ENCODE peak calls at places on chromosomes 4 and X, in six cellular contexts. One of them, this sample, is unnamed.
A peak's percentile ranks its signal among the peaks of the same experiment; 100 is the strongest.

GRCh38 chr4:58825278-58825677 is 1715.1 kb upstream of the IGFBP7 start:
- DNase-seq in kidney: no peak
- DNase-seq in AG04449: no peak
- DNase-seq in AG09309: no peak
- DNase-seq in coronary artery: no peak
- DNase-seq in tibial artery: no peak
- DNase-seq in this sample: no peak

GRCh38 chrX:27599928-27600327 is 9.8 kb downstream of the DCAF8L2 start:
- DNase-seq in kidney: no peak
- DNase-seq in AG04449: no peak
- DNase-seq in AG09309: no peak
- DNase-seq in coronary artery: no peak
- DNase-seq in tibial artery: no peak
- DNase-seq in this sample: no peak

GRCh38 chrX:107574711-107575110 is 53.6 kb upstream of the PRPS1 start:
- DNase-seq in kidney: no peak
- DNase-seq in AG04449: no peak
- DNase-seq in AG09309: no peak
- DNase-seq in coronary artery: no peak
- DNase-seq in tibial artery: no peak
- DNase-seq in this sample: no peak

GRCh38 chrX:108439434-108439883 is at the start of gene COL4A5:
- DNase-seq in kidney: no peak
- DNase-seq in AG04449: peak; percentile 36
- DNase-seq in AG09309: no peak
- DNase-seq in coronary artery: no peak
- DNase-seq in tibial artery: peak; percentile 26
- DNase-seq in this sample: peak; percentile 49

GRCh38 chr4:122966201-122966600 is 43.8 kb upstream of the NUDT6 start:
- DNase-seq in kidney: no peak
- DNase-seq in AG04449: no peak
- DNase-seq in AG09309: no peak
- DNase-seq in coronary artery: no peak
- DNase-seq in tibial artery: no peak
- DNase-seq in this sample: no peak

GRCh38 chr4:152316969-152317368 is 218.9 kb downstream of the FBXW7 start:
- DNase-seq in kidney: no peak
- DNase-seq in AG04449: no peak
- DNase-seq in AG09309: no peak
- DNase-seq in coronary artery: no peak
- DNase-seq in tibial artery: no peak
- DNase-seq in this sample: no peak

GRCh38 chrX:130083656-130084382 is 26.5 kb downstream of the ELF4 start:
- DNase-seq in kidney: no peak
- DNase-seq in AG04449: no peak
- DNase-seq in AG09309: no peak
- DNase-seq in coronary artery: no peak
- DNase-seq in tibial artery: no peak
- DNase-seq in this sample: no peak

GRCh38 chr4:8844976-8845690 is 26.5 kb downstream of the HMX1 start:
- DNase-seq in kidney: peak; percentile 59
- DNase-seq in AG04449: no peak
- DNase-seq in AG09309: no peak
- DNase-seq in coronary artery: peak; percentile 38
- DNase-seq in tibial artery: peak; percentile 11
- DNase-seq in this sample: no peak

GRCh38 chr4:52728877-52729276 is 22.3 kb downstream of the ERVMER34-1 start:
- DNase-seq in kidney: no peak
- DNase-seq in AG04449: no peak
- DNase-seq in AG09309: no peak
- DNase-seq in coronary artery: no peak
- DNase-seq in tibial artery: no peak
- DNase-seq in this sample: no peak

GRCh38 chr4:10295326-10295725 is 161.9 kb downstream of the ZNF518B start:
- DNase-seq in kidney: no peak
- DNase-seq in AG04449: no peak
- DNase-seq in AG09309: no peak
- DNase-seq in coronary artery: no peak
- DNase-seq in tibial artery: no peak
- DNase-seq in this sample: no peak

GRCh38 chr4:170651786-170652185 is 562.0 kb upstream of the AADAT start:
- DNase-seq in kidney: no peak
- DNase-seq in AG04449: peak; percentile 23
- DNase-seq in AG09309: no peak
- DNase-seq in coronary artery: no peak
- DNase-seq in tibial artery: no peak
- DNase-seq in this sample: no peak

GRCh38 chr4:53654300-53654758 is 63.0 kb upstream of the LNX1 start:
- DNase-seq in kidney: no peak
- DNase-seq in AG04449: no peak
- DNase-seq in AG09309: peak; percentile 46
- DNase-seq in coronary artery: no peak
- DNase-seq in tibial artery: no peak
- DNase-seq in this sample: no peak

GRCh38 chr4:160143574-160143973 is 1040.7 kb downstream of the RAPGEF2 start:
- DNase-seq in kidney: no peak
- DNase-seq in AG04449: no peak
- DNase-seq in AG09309: no peak
- DNase-seq in coronary artery: no peak
- DNase-seq in tibial artery: no peak
- DNase-seq in this sample: no peak

GRCh38 chr4:150818661-150819060 is 196.4 kb downstream of the LRBA start:
- DNase-seq in kidney: no peak
- DNase-seq in AG04449: peak; percentile 59
- DNase-seq in AG09309: no peak
- DNase-seq in coronary artery: no peak
- DNase-seq in tibial artery: no peak
- DNase-seq in this sample: no peak

GRCh38 chrX:153818571-153819397 is 11.6 kb downstream of the PDZD4 start:
- DNase-seq in kidney: peak; percentile 48
- DNase-seq in AG04449: no peak
- DNase-seq in AG09309: no peak
- DNase-seq in coronary artery: peak; percentile 70
- DNase-seq in tibial artery: no peak
- DNase-seq in this sample: no peak

GRCh38 chrX:109777749-109778148 is 44.7 kb upstream of the ACSL4 start:
- DNase-seq in kidney: no peak
- DNase-seq in AG04449: no peak
- DNase-seq in AG09309: no peak
- DNase-seq in coronary artery: no peak
- DNase-seq in tibial artery: no peak
- DNase-seq in this sample: no peak

GRCh38 chrX:12138366-12139313 is at the start of gene FRMPD4:
- DNase-seq in kidney: peak; percentile 58
- DNase-seq in AG04449: no peak
- DNase-seq in AG09309: no peak
- DNase-seq in coronary artery: no peak
- DNase-seq in tibial artery: no peak
- DNase-seq in this sample: no peak
- H3K4me3 ChIP-seq in kidney: peak within 1 kb of the TSS; percentile 39
- H3K4me3 ChIP-seq in AG04449: peak within 1 kb of the TSS; percentile 41
- H3K4me3 ChIP-seq in AG09309: peak within 1 kb of the TSS; percentile 45
- H3K4me3 ChIP-seq in coronary artery: peak within 1 kb of the TSS; percentile 49
- H3K4me3 ChIP-seq in tibial artery: no peak within 1 kb of the TSS
- H3K4me3 ChIP-seq in this sample: peak within 1 kb of the TSS; percentile 38

DNA sequence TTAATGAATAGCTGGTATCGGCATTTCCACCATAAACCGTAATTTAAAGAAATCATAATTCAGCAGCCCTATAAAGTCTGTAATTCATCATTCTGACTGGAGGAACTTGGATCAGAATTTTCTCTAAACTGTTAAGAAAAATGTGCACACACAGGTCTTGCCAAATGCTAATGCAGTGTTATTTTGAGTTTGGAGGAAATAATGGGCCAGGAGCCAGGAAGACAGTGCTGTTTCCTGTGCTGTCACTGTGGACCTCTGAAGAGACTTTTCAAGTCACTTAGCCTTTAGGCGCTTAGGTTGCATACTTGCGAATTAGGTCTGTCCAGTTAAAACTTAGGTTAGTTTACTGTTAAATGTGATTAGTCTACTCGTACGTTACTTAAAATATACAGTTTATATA is 137.5 kb upstream of the ANXA3 start:
- DNase-seq in kidney: no peak
- DNase-seq in AG04449: no peak
- DNase-seq in AG09309: no peak
- DNase-seq in coronary artery: no peak
- DNase-seq in tibial artery: no peak
- DNase-seq in this sample: no peak
- H3K4me3 ChIP-seq in kidney: no peak overlapping the region
- H3K4me3 ChIP-seq in AG04449: no peak overlapping the region
- H3K4me3 ChIP-seq in AG09309: no peak overlapping the region
- H3K4me3 ChIP-seq in coronary artery: no peak overlapping the region
- H3K4me3 ChIP-seq in tibial artery: no peak overlapping the region
- H3K4me3 ChIP-seq in this sample: no peak overlapping the region

GRCh38 chrX:119759333-119759766 is 962 bp downstream of the SOWAHD start:
- DNase-seq in kidney: no peak
- DNase-seq in AG04449: no peak
- DNase-seq in AG09309: no peak
- DNase-seq in coronary artery: no peak
- DNase-seq in tibial artery: no peak
- DNase-seq in this sample: no peak

GRCh38 chrX:119757646-119757978 is 776 bp upstream of the SOWAHD start:
- DNase-seq in kidney: no peak
- DNase-seq in AG04449: no peak
- DNase-seq in AG09309: no peak
- DNase-seq in coronary artery: no peak
- DNase-seq in tibial artery: no peak
- DNase-seq in this sample: no peak

GRCh38 chrX:119756926-119757635 is 1.3 kb upstream of the SOWAHD start:
- DNase-seq in kidney: no peak
- DNase-seq in AG04449: no peak
- DNase-seq in AG09309: no peak
- DNase-seq in coronary artery: no peak
- DNase-seq in tibial artery: no peak
- DNase-seq in this sample: no peak

GRCh38 chrX:119758682-119759332 is 419 bp downstream of the SOWAHD start:
- DNase-seq in kidney: peak; percentile 84
- DNase-seq in AG04449: no peak
- DNase-seq in AG09309: no peak
- DNase-seq in coronary artery: no peak
- DNase-seq in tibial artery: no peak
- DNase-seq in this sample: no peak

GRCh38 chrX:119757979-119758681 is at the start of gene SOWAHD:
- DNase-seq in kidney: peak; percentile 77
- DNase-seq in AG04449: no peak
- DNase-seq in AG09309: no peak
- DNase-seq in coronary artery: no peak
- DNase-seq in tibial artery: peak; percentile 47
- DNase-seq in this sample: no peak
- H3K4me3 ChIP-seq in kidney: peak within 1 kb of the TSS; percentile 44
- H3K4me3 ChIP-seq in AG04449: peak within 1 kb of the TSS; percentile 54
- H3K4me3 ChIP-seq in AG09309: peak within 1 kb of the TSS; percentile 45
- H3K4me3 ChIP-seq in coronary artery: peak within 1 kb of the TSS; percentile 72
- H3K4me3 ChIP-seq in tibial artery: peak within 1 kb of the TSS; percentile 46
- H3K4me3 ChIP-seq in this sample: peak within 1 kb of the TSS; percentile 52

DNA sequence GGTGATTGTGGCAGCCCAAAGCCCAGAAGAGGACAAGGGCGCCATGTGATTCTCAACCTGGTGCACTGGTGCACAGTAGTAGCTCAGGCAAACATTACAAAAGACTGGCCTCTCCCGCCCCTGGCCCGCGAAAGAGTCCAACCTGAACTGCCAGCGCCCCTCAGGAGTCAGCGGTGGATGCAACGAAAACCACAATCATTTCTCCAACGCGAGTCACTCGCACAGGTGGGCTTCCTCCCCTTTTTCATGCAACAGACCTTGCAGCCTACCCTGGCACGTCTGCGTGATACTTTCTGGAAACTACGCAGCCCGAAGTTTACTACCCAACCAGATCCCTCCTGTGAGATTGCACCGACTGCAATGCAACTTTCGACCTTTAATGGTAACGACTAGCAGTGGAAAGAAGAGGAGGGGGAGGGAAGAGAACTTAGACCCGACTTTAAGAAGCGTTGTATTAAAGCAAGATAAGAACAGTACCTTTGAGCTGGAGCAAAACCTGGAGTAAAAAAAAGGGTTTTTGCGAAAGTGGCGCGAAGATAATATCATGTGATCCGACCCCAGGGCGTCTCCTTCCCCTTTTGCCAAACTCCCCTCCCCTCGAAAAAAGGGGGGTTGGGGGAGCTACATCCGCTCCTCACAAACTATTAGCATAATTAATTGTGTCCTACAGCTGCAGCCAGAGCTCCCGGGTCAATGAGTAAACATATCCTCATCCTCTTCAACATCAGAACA is 63.3 kb upstream of the CCDC160 start:
- DNase-seq in kidney: no peak
- DNase-seq in AG04449: no peak
- DNase-seq in AG09309: no peak
- DNase-seq in coronary artery: no peak
- DNase-seq in tibial artery: no peak
- DNase-seq in this sample: no peak
- H3K4me3 ChIP-seq in kidney: peak overlapping the region; percentile 60
- H3K4me3 ChIP-seq in AG04449: no peak overlapping the region
- H3K4me3 ChIP-seq in AG09309: no peak overlapping the region
- H3K4me3 ChIP-seq in coronary artery: peak overlapping the region; percentile 69
- H3K4me3 ChIP-seq in tibial artery: peak overlapping the region; percentile 49
- H3K4me3 ChIP-seq in this sample: peak overlapping the region; percentile 6

This sample was measured in epithelial cell of proximal tubule.